ENCODE peak calls at places on chromosomes 1 and 21, in five cellular contexts. Z is Peyer's patch, L is kidney, C is cardiac muscle cell, W is psoas muscle. D is an unnamed sample.

GRCh38 chr1:24619376-24619775 is 23.7 kb upstream of the SRRM1 start:
- DNase-seq in Z (no peak), L (no peak), C (no peak), W (no peak), D (no peak)

GRCh38 chr1:200253774-200254495 is 155.9 kb downstream of the ZNF281 start:
- DNase-seq in Z (no peak), L (no peak), C (no peak), W (no peak), D (no peak)

GRCh38 chr21:32322103-32322502 is 23.4 kb downstream of the MRAP start:
- DNase-seq in Z (no peak), L (no peak), C (no peak), W (no peak), D (no peak)

GRCh38 chr1:93453911-93454310 is 6.0 kb downstream of the FNBP1L start:
- DNase-seq in Z (no peak), L (no peak), C (no peak), W (no peak), D (no peak)

GRCh38 chr1:62800825-62801306 is 16.9 kb downstream of the ATG4C start:
- DNase-seq in Z (no peak), L (no peak), C (no peak), W (no peak), D (no peak)

GRCh38 chr1:180816132-180816531 is 96.6 kb upstream of the KIAA1614 start:
- DNase-seq in Z (no peak), L (no peak), C (no peak), W (no peak), D (no peak)

GRCh38 chr1:150579955-150580642 is 689 bp upstream of the MCL1 start:
- DNase-seq in Z (peak; percentile 22), L (no peak), C (no peak), W (no peak), D (no peak)

GRCh38 chr1:101081496-101082282 is 56.1 kb upstream of the DPH5 start:
- DNase-seq in Z (no peak), L (no peak), C (no peak), W (no peak), D (no peak)

GRCh38 chr21:44740721-44741120 is 29.3 kb upstream of the TSPEAR start:
- DNase-seq in Z (no peak), L (no peak), C (no peak), W (no peak), D (no peak)

GRCh38 chr1:112997781-112998180 is 41.8 kb upstream of the SLC16A1 start:
- DNase-seq in Z (no peak), L (no peak), C (peak; percentile 78), W (no peak), D (no peak)

GRCh38 chr1:100353073-100353801 is 931 bp downstream of the CDC14A start:
- DNase-seq in Z (peak; percentile 65), L (peak; percentile 83), C (no peak), W (no peak), D (no peak)

GRCh38 chr1:58456470-58456869 is 90.1 kb downstream of the OMA1 start:
- DNase-seq in Z (no peak), L (no peak), C (no peak), W (no peak), D (no peak)

GRCh38 chr1:201126832-201127754 is at the start of gene ASCL5:
- DNase-seq in Z (peak; percentile 63), L (no peak), C (no peak), W (peak; percentile 35), D (no peak)

GRCh38 chr1:185960377-185961151 is 226.4 kb downstream of the HMCN1 start:
- DNase-seq in Z (no peak), L (no peak), C (no peak), W (peak; percentile 30), D (peak; percentile 76)

GRCh38 chr1:92484472-92485373 is 2.0 kb downstream of the GFI1 start:
- DNase-seq in Z (peak; percentile 66), L (peak; percentile 79), C (peak; percentile 49), W (peak; percentile 13), D (no peak)

GRCh38 chr1:96559707-96560588 is 161.6 kb upstream of the PTBP2 start:
- DNase-seq in Z (no peak), L (peak; percentile 68), C (no peak), W (peak; percentile 60), D (peak; percentile 76)
- H3K27ac ChIP-seq in Z (peak overlapping the region; percentile 8), L (no peak overlapping the region), C (no peak overlapping the region), W (no peak overlapping the region), D (peak overlapping the region; percentile 47)

GRCh38 chr1:155944396-155944728 is 2.9 kb downstream of the RXFP4 start:
- DNase-seq in Z (no peak), L (no peak), C (no peak), W (no peak), D (no peak)

GRCh38 chr1:155947292-155947691 is 5.9 kb downstream of the RXFP4 start:
- DNase-seq in Z (peak; percentile 20), L (peak; percentile 48), C (no peak), W (no peak), D (no peak)

GRCh38 chr1:155950829-155951228 is 9.4 kb downstream of the RXFP4 start:
- DNase-seq in Z (peak; percentile 30), L (peak; percentile 72), C (no peak), W (no peak), D (no peak)

GRCh38 chr1:155946633-155947219 is 5.3 kb downstream of the RXFP4 start:
- DNase-seq in Z (peak; percentile 6), L (no peak), C (no peak), W (no peak), D (no peak)

GRCh38 chr1:155947741-155948140 is 6.3 kb downstream of the RXFP4 start:
- DNase-seq in Z (peak; percentile 6), L (peak; percentile 28), C (no peak), W (no peak), D (no peak)
- H3K4me1 ChIP-seq in Z (no peaks in the 10 kb centered on the region), L (no peaks in the 10 kb centered on the region), C (no peaks in the 10 kb centered on the region), W (peaks cover 15% of the 10 kb centered on the region), D (peaks cover 27% of the 10 kb centered on the region)

GRCh38 chr1:40783001-40783905 is at the start of gene KCNQ4:
- DNase-seq in Z (peak; percentile 71), L (peak; percentile 90), C (peak; percentile 79), W (peak; percentile 73), D (no peak)
- TF ChIP-seq CTCF in Z (no peak), L (no peak), C (no peak), W (no peak), D (no peak)

GRCh38 chr1:67710417-67710816 is 25.4 kb downstream of the GADD45A start:
- DNase-seq in Z (no peak), L (no peak), C (no peak), W (no peak), D (no peak)
- H3K27ac ChIP-seq in Z (peak overlapping the region; percentile 47), L (no peak overlapping the region), C (peak overlapping the region; percentile 44), W (no peak overlapping the region), D (no peak overlapping the region)

DNA sequence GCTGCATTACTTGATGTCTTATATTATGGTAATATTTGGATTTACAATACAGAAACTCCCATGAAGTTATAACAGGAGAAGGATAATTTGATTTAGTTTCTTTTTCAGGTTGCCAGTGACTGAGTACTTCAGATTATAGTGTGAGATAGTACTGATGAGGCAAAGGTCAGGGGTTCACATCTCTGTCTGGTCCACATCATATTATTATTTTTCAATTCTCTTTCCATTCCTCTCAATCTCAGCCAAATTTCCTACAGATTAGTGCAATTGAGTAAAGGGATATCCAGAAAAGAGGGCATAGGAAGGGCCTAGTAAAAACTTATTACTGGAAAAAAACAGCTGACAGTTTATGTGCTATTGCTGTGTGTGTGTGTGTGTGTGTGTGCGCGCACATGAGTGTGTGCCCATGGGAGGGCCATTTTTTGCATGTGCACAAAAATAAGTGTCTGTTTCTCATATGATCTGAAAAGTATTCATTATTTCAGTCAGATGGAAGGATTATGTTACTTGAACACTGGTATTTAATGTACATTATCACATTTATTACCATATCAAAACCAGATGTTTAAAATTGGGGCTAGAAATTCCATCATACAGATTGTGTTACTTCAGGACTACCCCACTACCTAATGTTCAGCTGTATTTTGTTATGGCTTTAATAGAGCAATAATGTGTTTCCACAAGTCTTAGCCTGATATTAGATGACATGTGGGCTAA is 78.3 kb upstream of the KCNK2 start:
- DNase-seq in Z (no peak), L (no peak), C (no peak), W (no peak), D (no peak)
- H3K4me1 ChIP-seq in Z (no peaks in the 10 kb centered on the region), L (no peaks in the 10 kb centered on the region), C (no peaks in the 10 kb centered on the region), W (no peaks in the 10 kb centered on the region), D (no peaks in the 10 kb centered on the region)

GRCh38 chr1:90748668-90749067 is 31.6 kb upstream of the BARHL2 start:
- DNase-seq in Z (no peak), L (no peak), C (no peak), W (no peak), D (no peak)

GRCh38 chr1:90745972-90746371 is 28.9 kb upstream of the BARHL2 start:
- DNase-seq in Z (no peak), L (no peak), C (no peak), W (no peak), D (no peak)

GRCh38 chr1:90746857-90747256 is 29.8 kb upstream of the BARHL2 start:
- DNase-seq in Z (no peak), L (no peak), C (no peak), W (no peak), D (no peak)
- TF ChIP-seq CTCF in Z (no peak), L (no peak), C (no peak), W (no peak), D (no peak)

GRCh38 chr1:8252266-8252951 is 65.5 kb upstream of the SLC45A1 start:
- DNase-seq in Z (no peak), L (no peak), C (no peak), W (no peak), D (no peak)
- H3K27ac ChIP-seq in Z (no peak overlapping the region), L (no peak overlapping the region), C (no peak overlapping the region), W (no peak overlapping the region), D (no peak overlapping the region)

GRCh38 chr1:21260405-21261129 is 29.7 kb downstream of the ECE1 start:
- DNase-seq in Z (no peak), L (no peak), C (no peak), W (no peak), D (no peak)
- H3K4me1 ChIP-seq in Z (no peaks in the 10 kb centered on the region), L (peaks cover 19% of the 10 kb centered on the region), C (peaks cover 25% of the 10 kb centered on the region), W (peaks cover 21% of the 10 kb centered on the region), D (no peaks in the 10 kb centered on the region)

DNA sequence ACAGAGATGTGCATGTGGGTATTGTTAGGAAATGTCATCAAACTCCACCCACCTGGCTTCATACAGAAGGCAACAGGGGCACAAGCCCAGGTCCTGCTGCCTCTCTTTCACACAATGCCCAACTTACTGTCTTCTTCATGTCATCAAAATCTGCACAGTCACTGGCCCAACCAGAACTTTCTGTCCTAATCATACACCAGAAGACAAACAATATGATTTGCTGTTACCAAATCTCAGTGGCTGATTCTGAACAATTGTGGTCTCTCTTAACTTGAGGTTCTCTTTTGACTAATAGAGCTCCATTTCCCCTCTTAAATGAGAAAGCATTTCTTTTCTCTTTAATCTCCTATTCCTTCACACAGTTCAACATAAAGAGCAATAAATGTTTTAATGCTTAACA is 7.7 kb downstream of the HSD3B2 start:
- DNase-seq in Z (no peak), L (no peak), C (no peak), W (no peak), D (no peak)
- TF ChIP-seq CTCF in Z (no peak), L (no peak), C (no peak), W (no peak), D (no peak)

GRCh38 chr1:31828926-31829690 is 13.3 kb upstream of the SPOCD1 start:
- DNase-seq in Z (no peak), L (no peak), C (no peak), W (no peak), D (no peak)
- H3K27ac ChIP-seq in Z (no peak overlapping the region), L (no peak overlapping the region), C (no peak overlapping the region), W (no peak overlapping the region), D (no peak overlapping the region)

D was measured in right atrium auricular region.